ENCODE peak calls at places on chromosomes 2 and 18, in eight cellular contexts. L is A172, R is WTC11, X is MCF 10A, Z is epithelial cell of esophagus, I is tibial artery, J is HTR-8/SVneo, U is ascending aorta. Y is an unnamed sample.

GRCh38 chr2:214193943-214194342 is 216.9 kb upstream of the VWC2L start:
- DNase-seq in Z (peak; percentile 54), X (peak; percentile 35), I (no peak), L (peak; percentile 78), J (peak; percentile 10), R (no peak), U (no peak), Y (no peak)

GRCh38 chr2:186641807-186642321 is 52.0 kb upstream of the FAM171B start:
- DNase-seq in L (peak; percentile 81), R (no peak), J (peak; percentile 68), X (peak; percentile 81), I (no peak), Z (peak; percentile 86), U (no peak), Y (peak; percentile 51)

GRCh38 chr2:33104052-33104623 is 157.4 kb downstream of the LTBP1 start:
- DNase-seq in J (no peak), U (no peak), R (no peak), X (peak; percentile 25), L (peak; percentile 42), I (no peak), Z (peak; percentile 62), Y (no peak)

GRCh38 chr2:118604346-118604745 is 243.1 kb downstream of the EN1 start:
- DNase-seq in Z (no peak), I (no peak), R (no peak), J (no peak), L (no peak), U (no peak), X (no peak), Y (no peak)

GRCh38 chr2:174485763-174486613 is 841 bp downstream of the GPR155 start:
- DNase-seq in I (no peak), R (peak; percentile 30), Z (peak; percentile 14), U (no peak), L (peak; percentile 11), X (no peak), J (peak; percentile 20), Y (no peak)

GRCh38 chr2:44233450-44234128 is 41.7 kb upstream of the SLC3A1 start:
- DNase-seq in I (no peak), Z (peak; percentile 61), X (peak; percentile 37), U (no peak), L (peak; percentile 76), R (no peak), J (peak; percentile 87), Y (no peak)

GRCh38 chr2:176098366-176099158 is 1.0 kb upstream of the HOXD12 start:
- DNase-seq in L (no peak), Z (no peak), U (no peak), X (no peak), J (no peak), I (no peak), R (peak; percentile 49), Y (peak; percentile 11)

GRCh38 chr18:39841133-39842041 is 2113.6 kb upstream of the PIK3C3 start:
- DNase-seq in J (peak; percentile 9), Z (peak; percentile 74), I (no peak), X (peak; percentile 67), R (peak; percentile 76), L (peak; percentile 69), U (no peak), Y (peak; percentile 39)

GRCh38 chr2:134193006-134193405 is 60.9 kb upstream of the MGAT5 start:
- DNase-seq in J (no peak), U (no peak), X (peak; percentile 61), R (no peak), I (no peak), L (peak; percentile 36), Z (peak; percentile 77), Y (no peak)

GRCh38 chr2:118168606-118169005 is 80.3 kb downstream of the INSIG2 start:
- DNase-seq in J (no peak), U (no peak), Z (peak; percentile 55), I (no peak), L (peak; percentile 10), X (peak; percentile 60), R (no peak), Y (no peak)

GRCh38 chr2:105768961-105769452 is 24.3 kb downstream of the NCK2 start:
- DNase-seq in I (no peak), U (no peak), L (no peak), J (no peak), X (no peak), R (no peak), Z (peak; percentile 66), Y (no peak)

GRCh38 chr2:187470698-187471097 is 22.6 kb upstream of the CALCRL start:
- DNase-seq in R (no peak), U (no peak), J (no peak), L (no peak), Z (peak; percentile 93), X (peak; percentile 24), I (no peak), Y (no peak)

GRCh38 chr2:174952607-174953006 is 52.6 kb downstream of the CHN1 start:
- DNase-seq in U (no peak), L (no peak), Z (no peak), J (no peak), I (no peak), X (no peak), R (no peak), Y (no peak)

GRCh38 chr18:36297419-36298112 is at the start of gene FHOD3:
- DNase-seq in L (peak; percentile 27), U (no peak), Z (peak; percentile 30), I (peak; percentile 66), J (peak; percentile 24), X (peak; percentile 54), R (peak; percentile 82), Y (peak; percentile 40)

GRCh38 chr18:48358868-48359267 is 50.3 kb downstream of the ZBTB7C start:
- DNase-seq in R (no peak), Z (no peak), L (no peak), I (no peak), U (no peak), X (no peak), J (no peak), Y (no peak)

GRCh38 chr18:8517276-8517675 is 92.0 kb upstream of the RAB12 start:
- DNase-seq in U (no peak), X (no peak), I (no peak), Z (no peak), R (no peak), L (no peak), J (no peak), Y (no peak)

Y was measured in prostate gland.